ENCODE peak calls at places on chromosome 7, in five cellular contexts. D, F, Z, W and H are unnamed samples.

GRCh38 chr7:113955157-113955556 is 36.3 kb upstream of the PPP1R3A start:
- DNase-seq in D (no peak), F (no peak), Z (no peak), W (no peak), H (no peak)

GRCh38 chr7:24889611-24890010 is 90.4 kb downstream of the OSBPL3 start:
- DNase-seq in D (no peak), F (no peak), Z (no peak), W (no peak), H (no peak)

GRCh38 chr7:28808786-28809533 is 149.2 kb downstream of the TRIL start:
- DNase-seq in D (peak), F (peak), Z (peak), W (no peak), H (peak)

GRCh38 chr7:132099163-132099562 is 477.1 kb downstream of the PLXNA4 start:
- DNase-seq in D (no peak), F (no peak), Z (no peak), W (no peak), H (no peak)

GRCh38 chr7:94949532-94949931 is 42.1 kb downstream of the PPP1R9A start:
- DNase-seq in D (peak), F (no peak), Z (no peak), W (no peak), H (no peak)

GRCh38 chr7:1225462-1226154 is 7.1 kb upstream of the UNCX start:
- DNase-seq in D (no peak), F (peak), Z (no peak), W (peak), H (peak)

GRCh38 chr7:133741703-133742102 is 385.4 kb upstream of the LRGUK start:
- DNase-seq in D (no peak), F (no peak), Z (no peak), W (no peak), H (no peak)

GRCh38 chr7:92634125-92634710 is 44.0 kb upstream of the FAM133B start:
- DNase-seq in D (no peak), F (no peak), Z (no peak), W (no peak), H (no peak)

GRCh38 chr7:94401411-94401810 is 6.7 kb downstream of the COL1A2 start:
- DNase-seq in D (no peak), F (no peak), Z (no peak), W (no peak), H (no peak)

GRCh38 chr7:30931161-30931926 is 19.7 kb downstream of the AQP1 start:
- DNase-seq in D (peak), F (peak), Z (no peak), W (no peak), H (peak)

GRCh38 chr7:99772565-99772964 is 11.4 kb downstream of the CYP3A4 start:
- DNase-seq in D (no peak), F (peak), Z (no peak), W (no peak), H (no peak)

GRCh38 chr7:96995406-96996110 is 9.8 kb upstream of the DLX6 start:
- DNase-seq in D (no peak), F (no peak), Z (no peak), W (peak), H (peak)

GRCh38 chr7:132080967-132081668 is 495.2 kb downstream of the PLXNA4 start:
- DNase-seq in D (no peak), F (no peak), Z (no peak), W (no peak), H (no peak)

GRCh38 chr7:100122067-100122466 is 2.6 kb downstream of the CNPY4 start:
- DNase-seq in D (no peak), F (peak), Z (no peak), W (no peak), H (peak)

GRCh38 chr7:832292-832967 is at the start of gene SUN1:
- DNase-seq in D (peak), F (no peak), Z (no peak), W (no peak), H (no peak)

GRCh38 chr7:155181768-155182167 is 111.6 kb downstream of the HTR5A start:
- DNase-seq in D (no peak), F (no peak), Z (no peak), W (no peak), H (no peak)

GRCh38 chr7:24757799-24758275 is 573 bp upstream of the GSDME start:
- DNase-seq in D (peak), F (no peak), Z (no peak), W (peak), H (peak)

GRCh38 chr7:43585521-43585920 is 2.6 kb downstream of the STK17A start:
- DNase-seq in D (no peak), F (no peak), Z (no peak), W (no peak), H (no peak)

GRCh38 chr7:27091125-27091524 is 4.7 kb downstream of the HOXA1 start:
- DNase-seq in D (no peak), F (no peak), Z (no peak), W (peak), H (no peak)

GRCh38 chr7:11161499-11161898 is 187.8 kb downstream of the PHF14 start:
- DNase-seq in D (no peak), F (no peak), Z (no peak), W (no peak), H (no peak)

GRCh38 chr7:41584746-41585145 is 118.1 kb downstream of the INHBA start:
- DNase-seq in D (no peak), F (no peak), Z (no peak), W (no peak), H (no peak)

GRCh38 chr7:27151341-27151944 is 940 bp downstream of the HOXA3 start:
- DNase-seq in D (no peak), F (peak), Z (no peak), W (no peak), H (peak)